ENCODE peak calls at places on chromosomes 16 and 17, in nine cellular contexts. U is skeletal muscle cell; S is anterior cingulate cortex; G is nucleus accumbens; R is iris pigment epithelial cell; W is RPMI7951; V is stimulated activated CD4-positive, alpha-beta T cell treated with anti-CD3 and anti-CD28 coated beads, Interleukin-4, amount 100 ng/mL, for 48 hours; M is HS-5; J is AG10803. Q is an unnamed sample.

GRCh38 chr17:65243838-65244237 is 106.7 kb downstream of the RGS9 start:
- DNase-seq in U (no peak), S (peak; percentile 12), G (no peak), R (peak; percentile 21), W (peak; percentile 81), V (no peak), M (no peak), J (peak; percentile 56), Q (no peak)

GRCh38 chr17:81125573-81126081 is 39.7 kb upstream of the PVALEF start:
- DNase-seq in U (peak; percentile 7), S (no peak), G (no peak), R (no peak), W (peak; percentile 8), V (no peak), M (no peak), J (no peak), Q (no peak)

GRCh38 chr16:55710466-55710865 is 54.7 kb downstream of the SLC6A2 start:
- DNase-seq in U (no peak), S (no peak), G (no peak), R (no peak), W (no peak), V (no peak), M (no peak), J (no peak), Q (no peak)

GRCh38 chr16:85767569-85767968 is 16.7 kb upstream of the C16orf74 start:
- DNase-seq in U (peak; percentile 46), S (no peak), G (no peak), R (peak; percentile 83), W (peak; percentile 90), V (no peak), M (peak; percentile 48), J (peak; percentile 91), Q (no peak)

GRCh38 chr16:24729243-24729966 is at the start of gene TNRC6A:
- DNase-seq in U (peak; percentile 53), S (peak; percentile 73), G (peak; percentile 83), R (peak; percentile 92), W (peak; percentile 84), V (peak; percentile 71), M (peak; percentile 63), J (peak; percentile 89), Q (peak; percentile 54)

GRCh38 chr16:55615071-55615470 is 40.7 kb upstream of the SLC6A2 start:
- DNase-seq in U (no peak), S (no peak), G (no peak), R (no peak), W (no peak), V (no peak), M (no peak), J (no peak), Q (no peak)

GRCh38 chr16:24174977-24175376 is 81.2 kb upstream of the CACNG3 start:
- DNase-seq in U (no peak), S (no peak), G (no peak), R (no peak), W (no peak), V (no peak), M (no peak), J (no peak), Q (no peak)

GRCh38 chr16:27745348-27745747 is 195.4 kb downstream of the KATNIP start:
- DNase-seq in U (no peak), S (no peak), G (no peak), R (peak; percentile 49), W (peak; percentile 10), V (no peak), M (no peak), J (no peak), Q (peak; percentile 16)

GRCh38 chr16:73149329-73149728 is 101.4 kb upstream of the ZFHX3 start:
- DNase-seq in U (no peak), S (no peak), G (no peak), R (no peak), W (no peak), V (no peak), M (no peak), J (no peak), Q (no peak)

GRCh38 chr16:25219070-25219737 is 2.5 kb downstream of the AQP8 start:
- DNase-seq in U (no peak), S (no peak), G (no peak), R (no peak), W (no peak), V (no peak), M (no peak), J (no peak), Q (no peak)

Q was measured in HFF-Myc.